ENCODE peak calls at places on chromosomes 4 and X, in seven cellular contexts. M, X, C, J, P, I and G are unnamed samples.

GRCh38 chr4:30770049-30770549 is 49.9 kb downstream of the PCDH7 start:
- DNase-seq in M (no peak), J (no peak), X (no peak), P (peak; percentile 97), C (no peak), I (no peak), G (no peak)

GRCh38 chrX:155242300-155242699 is 22.0 kb downstream of the RAB39B start:
- DNase-seq in M (no peak), X (no peak), J (no peak), I (no peak), C (no peak), P (no peak), G (no peak)

GRCh38 chr4:108270466-108271450 is 102.0 kb upstream of the LEF1 start:
- DNase-seq in C (no peak), I (no peak), P (no peak), X (no peak), J (no peak), M (peak; percentile 26), G (no peak)

GRCh38 chrX:27964432-27964831 is 16.8 kb downstream of the DCAF8L1 start:
- DNase-seq in C (no peak), M (no peak), I (no peak), J (no peak), P (no peak), X (no peak), G (no peak)

GRCh38 chr4:105679186-105679585 is 29.3 kb downstream of the INTS12 start:
- DNase-seq in P (no peak), C (no peak), M (no peak), X (no peak), J (no peak), I (no peak), G (no peak)

GRCh38 chrX:120213438-120214265 is 37.0 kb upstream of the ZBTB33 start:
- DNase-seq in J (peak; percentile 35), C (peak; percentile 36), M (peak; percentile 72), I (peak; percentile 66), P (peak; percentile 31), X (peak; percentile 72), G (peak; percentile 64)

GRCh38 chr4:177671387-177671786 is 229.2 kb upstream of the AGA start:
- DNase-seq in X (no peak), I (no peak), P (no peak), M (no peak), J (no peak), C (no peak), G (no peak)

GRCh38 chrX:151239748-151240147 is 63.4 kb downstream of the GPR50 start:
- DNase-seq in I (no peak), M (no peak), J (no peak), X (no peak), P (no peak), C (no peak), G (peak; percentile 15)

GRCh38 chr4:146545102-146545501 is 23.4 kb upstream of the SLC10A7 start:
- DNase-seq in J (peak; percentile 27), M (peak; percentile 53), C (no peak), X (no peak), I (peak; percentile 9), P (no peak), G (no peak)

GRCh38 chr4:948101-948935 is 16.1 kb downstream of the TMEM175 start:
- DNase-seq in P (no peak), I (peak; percentile 14), J (peak; percentile 50), C (no peak), X (no peak), M (no peak), G (no peak)

GRCh38 chrX:23699636-23700194 is 32.4 kb downstream of the PRDX4 start:
- DNase-seq in M (peak; percentile 74), C (no peak), I (no peak), X (peak; percentile 45), P (no peak), J (no peak), G (peak; percentile 9)

GRCh38 chrX:94053575-94053974 is 379.6 kb downstream of the FAM133A start:
- DNase-seq in I (no peak), P (no peak), J (no peak), X (no peak), M (no peak), C (no peak), G (no peak)

GRCh38 chrX:94057385-94057784 is 383.4 kb downstream of the FAM133A start:
- DNase-seq in J (no peak), X (no peak), I (no peak), C (no peak), P (no peak), M (no peak), G (no peak)

DNA sequence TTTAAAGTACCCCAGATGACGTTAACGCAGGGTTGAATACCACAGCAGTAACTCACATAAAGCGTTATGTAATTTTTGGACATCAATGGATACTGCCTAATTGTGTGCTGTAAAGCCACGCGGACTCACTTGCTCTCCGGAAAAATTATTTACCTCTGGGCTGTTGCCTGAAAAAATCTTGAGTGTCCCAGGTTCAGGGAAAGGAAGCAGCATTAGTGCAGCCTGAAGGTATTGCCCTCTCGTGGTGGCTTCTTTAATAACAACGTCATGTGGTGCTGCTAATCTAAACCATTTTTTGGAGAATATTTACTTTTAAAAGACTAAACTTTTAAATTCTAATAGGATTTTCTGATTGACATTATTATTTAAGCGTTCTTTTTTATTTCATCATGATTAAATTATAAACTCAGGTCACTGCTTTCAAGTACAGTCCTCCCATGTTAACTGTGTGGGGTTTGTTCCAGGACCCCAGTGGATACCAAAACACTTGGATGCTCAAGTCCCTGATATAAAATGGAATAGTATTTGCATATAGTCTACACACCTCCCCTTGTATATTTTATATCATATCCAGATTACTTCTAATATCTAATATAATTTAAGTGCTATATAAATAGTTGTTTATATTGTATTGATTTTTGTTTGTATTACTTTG is 384.8 kb downstream of the FAM133A start:
- DNase-seq in C (no peak), P (no peak), X (no peak), I (peak; percentile 26), M (peak; percentile 2), J (peak; percentile 3), G (no peak)
- TF ChIP-seq YY1 in C (no peak), P (no peak), X (no peak), I (no peak), M (no peak), J (no peak), G (no peak)

DNA sequence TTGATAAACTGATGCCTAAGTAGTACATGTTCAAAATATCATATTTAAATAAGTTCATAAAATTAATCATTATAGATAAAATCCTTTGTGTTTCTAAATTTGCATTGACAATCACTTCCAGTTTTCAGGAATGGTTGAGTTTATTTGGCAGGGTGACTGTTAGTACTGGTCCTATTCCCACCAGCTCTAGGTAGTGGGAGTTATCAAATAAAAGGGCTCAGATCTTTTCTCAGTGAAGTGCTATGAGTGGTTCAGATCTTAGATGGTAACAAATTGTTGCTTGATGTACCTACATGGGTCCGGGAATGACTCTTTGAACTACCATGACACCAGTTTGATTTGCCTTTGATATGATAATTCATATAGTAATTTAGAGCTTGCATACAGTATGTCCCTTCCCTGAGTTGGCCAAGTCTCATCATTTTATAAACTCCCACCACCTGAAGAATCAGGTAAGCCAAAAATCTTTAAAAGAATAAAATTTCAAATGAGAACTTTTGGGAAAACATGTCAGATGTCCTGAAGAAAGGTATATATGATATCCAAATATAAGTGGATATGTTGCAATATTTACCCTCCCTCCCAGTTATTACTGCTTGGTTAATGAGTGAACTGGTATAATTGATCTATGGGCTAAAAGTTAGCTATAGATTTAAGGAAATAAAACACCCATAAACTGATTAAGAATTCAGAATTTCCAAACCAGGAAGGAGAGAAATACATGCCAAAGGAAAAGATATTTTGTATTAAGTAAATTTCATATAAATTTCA is 28.6 kb downstream of the GPC3 start:
- DNase-seq in P (no peak), J (no peak), I (no peak), C (no peak), M (no peak), X (no peak), G (no peak)
- TF ChIP-seq YY1 in P (no peak), J (no peak), I (no peak), C (no peak), M (no peak), X (no peak), G (no peak)

GRCh38 chr4:96003941-96004340 is 164.0 kb downstream of the PDHA2 start:
- DNase-seq in J (no peak), C (no peak), M (no peak), P (no peak), X (no peak), I (no peak), G (no peak)

DNA sequence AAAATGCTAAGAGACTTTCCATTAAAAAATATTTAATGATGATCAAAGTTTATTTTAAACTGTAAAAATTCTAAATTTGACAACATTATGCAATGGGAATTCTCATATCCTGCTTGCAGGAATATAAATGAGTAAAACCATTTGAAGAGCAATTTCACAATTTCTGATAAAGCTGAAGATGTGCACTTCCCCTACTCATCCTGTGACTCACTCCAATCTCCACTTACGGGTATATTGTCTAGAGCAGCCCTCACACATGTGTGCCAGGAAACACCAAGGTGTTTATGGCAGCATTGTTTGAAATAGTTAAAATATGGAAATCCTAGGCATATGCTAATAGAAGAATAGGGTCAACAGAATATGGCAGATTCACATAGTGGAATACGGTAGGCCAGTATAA is 158.4 kb downstream of the PDHA2 start:
- DNase-seq in J (no peak), C (no peak), I (no peak), X (no peak), P (no peak), M (no peak), G (no peak)
- TF ChIP-seq YY1 in J (no peak), C (no peak), I (no peak), X (no peak), P (no peak), M (no peak), G (no peak)

GRCh38 chr4:6199344-6199921 is 916 bp downstream of the JAKMIP1 start:
- DNase-seq in J (no peak), M (no peak), X (peak; percentile 81), C (no peak), P (no peak), I (peak; percentile 74), G (no peak)
- TF ChIP-seq YY1 in J (no peak), M (no peak), X (no peak), C (no peak), P (no peak), I (no peak), G (no peak)

GRCh38 chrX:15160558-15160957 is 109.3 kb downstream of the ASB9 start:
- DNase-seq in I (no peak), X (no peak), P (no peak), J (no peak), C (no peak), M (no peak), G (no peak)
- TF ChIP-seq YY1 in I (no peak), X (no peak), P (no peak), J (no peak), C (no peak), M (no peak), G (no peak)